ENCODE peak calls at places on chromosomes 7 and 10, in eight cellular contexts. R, E, X, P, Q, J, F and U are unnamed samples.

GRCh38 chr7:138878847-138879246 is 80.9 kb upstream of the ATP6V0A4 start:
- DNase-seq in X (no peak), Q (no peak), R (no peak), P (no peak), F (no peak), J (no peak), E (no peak), U (no peak)

GRCh38 chr10:36183056-36183455 is 541.0 kb upstream of the FZD8 start:
- DNase-seq in P (no peak), X (no peak), Q (no peak), E (no peak), J (no peak), F (no peak), R (no peak), U (no peak)

GRCh38 chr7:134140889-134141867 is 14.0 kb downstream of the LRGUK start:
- DNase-seq in J (peak; percentile 45), X (no peak), R (peak; percentile 33), F (peak; percentile 61), Q (peak; percentile 70), P (no peak), E (peak; percentile 65), U (peak; percentile 90)

GRCh38 chr7:111771638-111772037 is 209.3 kb upstream of the IMMP2L start:
- DNase-seq in Q (no peak), P (no peak), X (no peak), F (no peak), E (no peak), J (no peak), R (no peak), U (no peak)

GRCh38 chr7:32093415-32094408 is 23.5 kb upstream of the PDE1C start:
- DNase-seq in P (no peak), E (peak; percentile 28), J (no peak), X (peak; percentile 41), Q (peak; percentile 68), F (peak; percentile 75), R (peak; percentile 97), U (peak; percentile 35)

GRCh38 chr7:117645456-117646181 is 165.8 kb downstream of the CFTR start:
- DNase-seq in P (no peak), R (peak; percentile 90), X (no peak), J (no peak), E (no peak), Q (no peak), F (no peak), U (no peak)

GRCh38 chr10:1519391-1519790 is 217.9 kb downstream of the ADARB2 start:
- DNase-seq in P (no peak), Q (no peak), E (no peak), X (no peak), J (no peak), F (no peak), R (no peak), U (no peak)

GRCh38 chr7:14690075-14690474 is 212.5 kb downstream of the DGKB start:
- DNase-seq in E (no peak), R (no peak), J (no peak), F (no peak), Q (no peak), P (no peak), X (no peak), U (no peak)

DNA sequence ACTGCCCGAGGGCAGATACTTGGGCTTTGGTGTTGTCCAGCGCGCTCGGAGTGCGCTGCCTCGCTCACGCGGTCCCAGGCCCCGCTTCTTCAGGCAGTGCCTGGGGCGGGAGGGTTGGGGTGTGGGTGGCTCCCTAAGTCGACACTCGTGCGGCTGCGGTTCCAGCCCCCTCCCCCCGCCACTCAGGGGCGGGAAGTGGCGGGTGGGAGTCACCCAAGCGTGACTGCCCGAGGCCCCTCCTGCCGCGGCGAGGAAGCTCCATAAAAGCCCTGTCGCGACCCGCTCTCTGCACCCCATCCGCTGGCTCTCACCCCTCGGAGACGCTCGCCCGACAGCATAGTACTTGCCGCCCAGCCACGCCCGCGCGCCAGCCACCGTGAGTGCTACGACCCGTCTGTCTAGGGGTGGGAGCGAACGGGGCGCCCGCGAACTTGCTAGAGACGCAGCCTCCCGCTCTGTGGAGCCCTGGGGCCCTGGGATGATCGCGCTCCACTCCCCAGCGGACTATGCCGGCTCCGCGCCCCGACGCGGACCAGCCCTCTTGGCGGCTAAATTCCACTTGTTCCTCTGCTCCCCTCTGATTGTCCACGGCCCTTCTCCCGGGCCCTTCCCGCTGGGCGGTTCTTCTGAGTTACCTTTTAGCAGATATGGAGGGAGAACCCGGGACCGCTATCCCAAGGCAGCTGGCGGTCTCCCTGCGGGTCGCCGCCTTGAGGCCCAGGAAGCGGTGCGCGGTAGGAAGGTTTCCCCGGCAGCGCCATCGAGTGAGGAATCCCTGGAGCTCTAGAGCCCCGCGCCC is at the start of gene NPY:
- DNase-seq in J (no peak), X (no peak), P (no peak), Q (no peak), E (no peak), F (no peak), R (peak; percentile 4), U (no peak)
- H3K27me3 ChIP-seq in J (no peaks in the 10 kb centered on the region), X (peaks cover 5% of the 10 kb centered on the region), P (peaks cover 90% of the 10 kb centered on the region), Q (peaks cover 4% of the 10 kb centered on the region), E (peaks cover 57% of the 10 kb centered on the region), F (peaks cover 88% of the 10 kb centered on the region), R (peaks cover 6% of the 10 kb centered on the region), U (no peaks in the 10 kb centered on the region)

GRCh38 chr10:63429280-63429679 is 36.5 kb downstream of the JMJD1C start:
- DNase-seq in E (no peak), F (no peak), X (no peak), Q (no peak), P (no peak), R (peak; percentile 76), J (no peak), U (no peak)

GRCh38 chr10:63431962-63432797 is 33.6 kb downstream of the JMJD1C start:
- DNase-seq in R (peak; percentile 62), J (no peak), E (no peak), X (no peak), F (no peak), P (no peak), Q (no peak), U (no peak)

GRCh38 chr10:63427013-63427412 is 38.8 kb downstream of the JMJD1C start:
- DNase-seq in J (no peak), F (no peak), X (no peak), E (no peak), P (no peak), R (no peak), Q (no peak), U (no peak)

GRCh38 chr10:63430999-63431356 is 34.8 kb downstream of the JMJD1C start:
- DNase-seq in E (no peak), Q (no peak), R (no peak), X (no peak), P (no peak), J (no peak), F (no peak), U (no peak)

GRCh38 chr10:63430091-63430998 is 35.4 kb downstream of the JMJD1C start:
- DNase-seq in Q (no peak), P (no peak), R (peak; percentile 82), E (no peak), X (no peak), F (no peak), J (no peak), U (no peak)
- TF ChIP-seq CTCF in Q (no peak), P (no peak), R (no peak), E (no peak), X (no peak), F (no peak), J (no peak), U (no peak)

GRCh38 chr7:37234928-37235327 is 213.7 kb downstream of the ELMO1 start:
- DNase-seq in R (no peak), E (no peak), F (no peak), Q (no peak), P (no peak), J (no peak), X (no peak), U (peak; percentile 28)
- H3K27me3 ChIP-seq in R (no peaks in the 10 kb centered on the region), E (no peaks in the 10 kb centered on the region), F (no peaks in the 10 kb centered on the region), Q (no peaks in the 10 kb centered on the region), P (peaks cover 6% of the 10 kb centered on the region), J (no peaks in the 10 kb centered on the region), X (no peaks in the 10 kb centered on the region), U (no peaks in the 10 kb centered on the region)

GRCh38 chr7:148611692-148612091 is 21.1 kb downstream of the C7orf33 start:
- DNase-seq in X (no peak), P (no peak), R (no peak), J (no peak), E (no peak), F (no peak), Q (no peak), U (no peak)
- TF ChIP-seq CTCF in X (no peak), P (no peak), R (no peak), J (no peak), E (no peak), F (no peak), Q (no peak), U (no peak)

GRCh38 chr7:153290066-153290465 is 530.5 kb downstream of the ACTR3B start:
- DNase-seq in F (no peak), E (no peak), J (no peak), P (no peak), R (no peak), Q (no peak), X (no peak), U (no peak)
- H3K27me3 ChIP-seq in F (no peaks in the 10 kb centered on the region), E (no peaks in the 10 kb centered on the region), J (no peaks in the 10 kb centered on the region), P (no peaks in the 10 kb centered on the region), R (no peaks in the 10 kb centered on the region), Q (no peaks in the 10 kb centered on the region), X (no peaks in the 10 kb centered on the region), U (no peaks in the 10 kb centered on the region)

DNA sequence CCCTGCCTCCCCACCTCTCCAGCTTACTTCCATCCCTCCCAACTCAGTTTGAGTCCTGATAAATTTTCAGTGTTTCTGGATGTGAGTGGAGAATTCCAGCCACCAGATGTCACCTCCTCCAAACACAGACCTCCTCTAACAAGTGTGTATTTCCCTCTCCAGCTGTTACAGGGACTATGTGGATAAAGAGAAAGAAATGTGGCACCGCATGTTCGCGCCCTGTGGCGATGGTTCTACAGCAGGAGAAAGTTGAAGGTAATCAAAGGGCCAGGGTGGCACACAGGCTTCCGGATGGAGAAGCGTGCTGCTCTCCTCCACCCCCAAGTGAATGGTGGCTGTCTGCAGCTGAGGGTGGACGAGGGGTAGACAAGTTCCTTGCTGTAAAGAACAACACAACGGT is 14.7 kb downstream of the FKBP6 start:
- DNase-seq in X (no peak), P (no peak), R (peak; percentile 45), F (no peak), Q (peak; percentile 29), J (no peak), E (no peak), U (peak; percentile 33)
- TF ChIP-seq CTCF in X (peak; percentile 54), P (peak; percentile 55), R (peak; percentile 80), F (peak; percentile 58), Q (no peak), J (no peak), E (peak; percentile 55), U (no peak)

GRCh38 chr7:140238778-140239652 is 62.2 kb upstream of the KDM7A start:
- DNase-seq in E (no peak), R (no peak), Q (peak; percentile 77), X (no peak), F (no peak), J (no peak), P (no peak), U (no peak)
- H3K27me3 ChIP-seq in E (peaks cover 6% of the 10 kb centered on the region), R (no peaks in the 10 kb centered on the region), Q (no peaks in the 10 kb centered on the region), X (no peaks in the 10 kb centered on the region), F (no peaks in the 10 kb centered on the region), J (no peaks in the 10 kb centered on the region), P (no peaks in the 10 kb centered on the region), U (no peaks in the 10 kb centered on the region)

DNA sequence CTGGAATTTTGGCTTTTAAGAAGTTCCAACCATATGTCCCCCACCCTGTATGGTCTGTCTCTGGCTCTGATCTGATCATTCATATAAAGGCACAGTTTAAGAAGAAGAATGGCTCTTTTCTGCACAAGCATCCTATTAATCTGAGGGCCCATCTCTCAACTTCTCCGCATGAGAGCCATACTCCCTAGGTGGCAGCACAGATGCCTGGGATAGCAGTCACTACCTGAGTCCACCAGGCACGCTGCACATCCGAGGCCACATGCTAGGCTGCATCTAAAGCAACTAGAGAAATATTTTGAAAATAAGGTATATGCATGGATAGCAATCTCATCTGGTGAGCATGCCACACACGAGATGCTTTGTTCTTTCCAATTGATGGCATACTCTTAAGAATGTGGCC is 565.5 kb downstream of the PARD3 start:
- DNase-seq in R (no peak), Q (no peak), X (no peak), P (no peak), J (no peak), F (no peak), E (no peak), U (no peak)
- TF ChIP-seq CTCF in R (no peak), Q (no peak), X (no peak), P (peak; percentile 47), J (no peak), F (no peak), E (no peak), U (no peak)